ENCODE peak calls at places on chromosomes 7 and 10, in four cellular contexts. F, U, L and V are unnamed samples.

GRCh38 chr10:988667-989545 is 672 bp downstream of the GTPBP4 start:
- DNase-seq in L (no peak), U (peak), F (no peak), V (peak)

GRCh38 chr10:114489521-114490310 is 85.4 kb upstream of the AFAP1L2 start:
- DNase-seq in L (no peak), U (no peak), F (no peak), V (no peak)

GRCh38 chr10:33791295-33791694 is 456.8 kb upstream of the NRP1 start:
- DNase-seq in U (no peak), F (no peak), L (no peak), V (no peak)

GRCh38 chr10:70369498-70370018 is 12.9 kb downstream of the LRRC20 start:
- DNase-seq in U (no peak), L (no peak), F (no peak), V (no peak)

GRCh38 chr7:87152897-87153641 is 816 bp downstream of the DMTF1 start:
- DNase-seq in L (peak), U (peak), F (no peak), V (peak)

GRCh38 chr10:49417311-49418052 is 21.6 kb upstream of the DRGX start:
- DNase-seq in L (no peak), U (no peak), F (no peak), V (no peak)

GRCh38 chr10:56104487-56104886 is 256.6 kb downstream of the ZWINT start:
- DNase-seq in F (no peak), U (no peak), L (no peak), V (no peak)

GRCh38 chr10:117075064-117075463 is 63.0 kb downstream of the VAX1 start:
- DNase-seq in F (no peak), L (no peak), U (no peak), V (no peak)

GRCh38 chr7:158549176-158549833 is 38.3 kb downstream of the PTPRN2 start:
- DNase-seq in F (no peak), U (no peak), L (no peak), V (peak)

GRCh38 chr7:44291733-44292395 is 33.5 kb downstream of the CAMK2B start:
- DNase-seq in U (no peak), F (no peak), L (peak), V (no peak)

GRCh38 chr10:77082601-77083252 is 554.9 kb downstream of the KCNMA1 start:
- DNase-seq in F (no peak), L (no peak), U (no peak), V (no peak)

GRCh38 chr7:28356619-28357018 is 55.7 kb upstream of the CREB5 start:
- DNase-seq in L (no peak), F (no peak), U (no peak), V (no peak)

GRCh38 chr10:6498771-6499170 is 81.3 kb downstream of the PRKCQ start:
- DNase-seq in F (no peak), L (no peak), U (no peak), V (no peak)

GRCh38 chr10:72257051-72257892 is 16.5 kb upstream of the DDIT4 start:
- DNase-seq in U (no peak), L (no peak), F (no peak), V (peak)

GRCh38 chr7:127897704-127898454 is 133.4 kb downstream of the LRRC4 start:
- DNase-seq in U (no peak), L (no peak), F (no peak), V (no peak)

GRCh38 chr10:91691255-91691654 is 58.4 kb upstream of the PPP1R3C start:
- DNase-seq in U (no peak), F (no peak), L (no peak), V (no peak)

GRCh38 chr7:158097106-158097505 is 490.5 kb downstream of the PTPRN2 start:
- DNase-seq in U (no peak), L (no peak), F (no peak), V (no peak)

GRCh38 chr10:62744136-62744535 is 60.4 kb upstream of the ADO start:
- DNase-seq in L (no peak), F (no peak), U (peak), V (no peak)

GRCh38 chr7:38905026-38905759 is 3.8 kb downstream of the VPS41 start:
- DNase-seq in U (no peak), F (peak), L (no peak), V (no peak)

GRCh38 chr10:88728107-88728763 is 22.2 kb downstream of the LIPK start:
- DNase-seq in F (peak), L (no peak), U (peak), V (no peak)

GRCh38 chr7:100894860-100895700 is 608 bp downstream of the ACHE start:
- DNase-seq in U (peak), L (peak), F (no peak), V (peak)

GRCh38 chr7:157585113-157585861 is 248.5 kb downstream of the DNAJB6 start:
- DNase-seq in F (no peak), U (peak), L (no peak), V (no peak)

GRCh38 chr7:142872106-142872675 is 13.4 kb downstream of the TRPV6 start:
- DNase-seq in F (no peak), U (no peak), L (no peak), V (no peak)

GRCh38 chr10:71921319-71922027 is 42.7 kb upstream of the CHST3 start:
- DNase-seq in F (no peak), U (no peak), L (no peak), V (peak)

GRCh38 chr10:11691319-11691755 is 50.8 kb upstream of the ECHDC3 start:
- DNase-seq in U (no peak), L (no peak), F (no peak), V (no peak)

GRCh38 chr7:7221602-7222038 is 39.3 kb downstream of the C1GALT1 start:
- DNase-seq in U (no peak), F (no peak), L (no peak), V (no peak)